ENCODE peak calls at places on chromosomes 1 and 21, in seven cellular contexts. W, B, I, G, S, Y and F are unnamed samples.

GRCh38 chr1:153680120-153680403 is 1.6 kb downstream of the NPR1 start:
- DNase-seq in W (no peak), B (no peak), G (no peak), Y (no peak), I (no peak), S (no peak), F (no peak)

GRCh38 chr1:38270241-38270871 is 223.8 kb upstream of the POU3F1 start:
- DNase-seq in B (no peak), W (peak; percentile 76), S (no peak), Y (no peak), I (no peak), G (no peak), F (no peak)

GRCh38 chr1:169595764-169596711 is 9.8 kb upstream of the F5 start:
- DNase-seq in Y (no peak), I (no peak), W (peak; percentile 66), B (no peak), S (no peak), G (no peak), F (peak; percentile 64)

GRCh38 chr21:15400905-15401304 is 328.9 kb upstream of the USP25 start:
- DNase-seq in I (no peak), Y (no peak), S (no peak), B (no peak), G (no peak), W (no peak), F (no peak)

GRCh38 chr1:95122151-95122697 is 5.1 kb downstream of the TLCD4 start:
- DNase-seq in S (no peak), Y (peak; percentile 88), B (no peak), I (no peak), W (no peak), G (peak; percentile 27), F (no peak)

GRCh38 chr1:54577612-54578011 is 29.6 kb downstream of the ACOT11 start:
- DNase-seq in G (peak; percentile 72), B (no peak), I (no peak), Y (peak; percentile 90), S (peak; percentile 90), W (no peak), F (no peak)

GRCh38 chr1:62038594-62039284 is 155.9 kb upstream of the L1TD1 start:
- DNase-seq in I (no peak), W (no peak), B (no peak), S (no peak), Y (no peak), G (no peak), F (no peak)

GRCh38 chr1:203456577-203456976 is 19.0 kb upstream of the PRELP start:
- DNase-seq in G (no peak), Y (no peak), W (no peak), I (no peak), S (no peak), B (no peak), F (no peak)

GRCh38 chr21:33587792-33588484 is 546 bp downstream of the DONSON start:
- DNase-seq in G (peak; percentile 41), B (no peak), W (peak; percentile 12), I (no peak), Y (peak; percentile 57), S (peak; percentile 80), F (peak; percentile 46)

GRCh38 chr1:18599096-18599495 is 31.6 kb upstream of the PAX7 start:
- DNase-seq in I (no peak), B (no peak), Y (no peak), G (no peak), W (no peak), S (no peak), F (no peak)

GRCh38 chr1:18724001-18724411 is 93.4 kb downstream of the PAX7 start:
- DNase-seq in G (no peak), I (no peak), Y (no peak), B (no peak), W (no peak), S (no peak), F (no peak)

GRCh38 chr1:203177471-203178039 is 1.9 kb upstream of the MYBPH start:
- DNase-seq in W (peak; percentile 43), G (no peak), Y (no peak), I (no peak), B (no peak), S (no peak), F (no peak)

GRCh38 chr1:18735369-18735997 is 104.8 kb downstream of the PAX7 start:
- DNase-seq in Y (no peak), S (no peak), B (no peak), G (no peak), I (no peak), W (no peak), F (no peak)

GRCh38 chr1:7221823-7222462 is 436.7 kb downstream of the CAMTA1 start:
- DNase-seq in I (no peak), Y (no peak), G (no peak), B (no peak), S (no peak), W (no peak), F (no peak)

GRCh38 chr21:42424848-42425602 is 21.3 kb downstream of the UBASH3A start:
- DNase-seq in G (peak; percentile 39), Y (no peak), I (no peak), W (no peak), B (no peak), S (no peak), F (peak; percentile 87)

GRCh38 chr1:178376008-178376407 is 120.8 kb downstream of the CLEC20A start:
- DNase-seq in B (no peak), I (no peak), Y (no peak), W (no peak), S (no peak), G (no peak), F (no peak)

GRCh38 chr21:14952916-14953315 is 111.9 kb downstream of the NRIP1 start:
- DNase-seq in W (no peak), S (no peak), G (no peak), I (no peak), B (no peak), Y (no peak), F (no peak)

GRCh38 chr21:37231247-37231645 is 35.9 kb downstream of the VPS26C start:
- DNase-seq in S (no peak), G (no peak), W (no peak), Y (no peak), I (no peak), B (no peak), F (no peak)

GRCh38 chr21:40976198-40977114 is 129.5 kb upstream of the DSCAM start:
- DNase-seq in G (no peak), B (no peak), S (no peak), I (no peak), W (no peak), Y (no peak), F (no peak)

GRCh38 chr1:172845371-172845770 is 186.5 kb downstream of the FASLG start:
- DNase-seq in I (no peak), G (no peak), S (no peak), Y (no peak), B (no peak), W (no peak), F (peak; percentile 89)

GRCh38 chr21:46633561-46633960 is 1.9 kb upstream of the PRMT2 start:
- DNase-seq in Y (no peak), G (no peak), B (no peak), W (no peak), S (no peak), I (no peak), F (peak; percentile 39)

GRCh38 chr21:45549670-45550463 is 7.6 kb upstream of the SLC19A1 start:
- DNase-seq in G (no peak), I (no peak), Y (peak; percentile 49), B (peak; percentile 11), W (no peak), S (peak; percentile 85), F (peak; percentile 27)
- TF ChIP-seq CTCF in G (no peak), I (no peak), Y (no peak), B (no peak), W (no peak), S (no peak), F (no peak)

GRCh38 chr1:1307908-1308755 is at the start of the genes ACAP3 and PUSL1:
- DNase-seq in I (peak; percentile 53), W (peak; percentile 74), Y (peak; percentile 92), B (peak; percentile 69), G (peak; percentile 88), S (peak; percentile 95), F (peak; percentile 90)
- TF ChIP-seq CTCF in I (no peak), W (no peak), Y (peak; percentile 3), B (no peak), G (no peak), S (peak; percentile 39), F (no peak)

GRCh38 chr1:105072446-105072845 is 1322.7 kb downstream of the AMY1C start:
- DNase-seq in W (peak; percentile 72), I (no peak), G (no peak), S (no peak), B (no peak), Y (no peak), F (no peak)

GRCh38 chr1:105073660-105074059 is 1324.0 kb downstream of the AMY1C start:
- DNase-seq in S (no peak), G (no peak), W (peak; percentile 75), Y (no peak), I (no peak), B (no peak), F (no peak)

DNA sequence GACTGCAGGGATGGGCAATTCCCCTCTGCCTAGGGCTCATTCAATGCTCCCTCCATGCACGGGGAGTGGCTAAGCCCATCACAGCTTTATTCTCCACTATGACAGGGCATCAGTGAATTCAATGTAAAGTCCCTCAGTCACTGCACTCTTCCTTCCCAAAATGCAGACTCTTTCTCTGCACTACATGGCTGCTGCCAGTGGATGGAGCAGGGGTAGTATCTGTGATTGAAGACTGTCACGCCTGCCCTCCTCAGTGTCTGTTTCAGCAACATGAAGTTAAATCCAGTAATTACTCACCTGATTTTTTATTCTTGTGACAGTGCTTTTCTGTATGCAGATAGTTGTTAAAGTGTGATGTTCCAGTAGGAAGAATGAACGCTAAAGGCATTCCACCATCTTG is 1323.2 kb downstream of the AMY1C start:
- DNase-seq in I (no peak), B (no peak), G (no peak), S (no peak), W (no peak), Y (no peak), F (no peak)
- TF ChIP-seq CTCF in I (no peak), B (no peak), G (no peak), S (no peak), W (no peak), Y (no peak), F (no peak)

DNA sequence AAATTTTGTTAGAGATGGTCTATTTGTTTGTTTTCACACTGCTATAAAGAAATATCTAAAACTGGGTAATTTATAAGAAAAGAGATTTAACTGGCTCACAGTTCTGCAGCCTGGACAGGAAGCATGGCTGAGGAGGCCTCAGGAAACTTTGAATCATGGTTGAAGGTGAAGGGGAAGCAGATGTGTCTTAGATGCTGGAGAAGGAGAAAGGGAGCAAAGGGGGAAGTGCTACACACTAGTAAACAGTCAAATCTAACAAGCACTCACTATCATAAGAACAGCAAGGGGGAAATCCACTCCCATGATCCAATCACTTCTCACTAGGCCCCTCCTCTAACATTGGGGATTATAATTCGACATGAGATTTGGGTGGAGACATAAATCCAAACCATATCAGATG is 76.8 kb upstream of the COL24A1 start:
- DNase-seq in B (no peak), W (no peak), Y (no peak), I (no peak), G (no peak), S (no peak), F (no peak)
- TF ChIP-seq CTCF in B (no peak), W (no peak), Y (no peak), I (no peak), G (no peak), S (no peak), F (no peak)